ENCODE peak calls at places on chromosomes 13 and 19, in eight cellular contexts. W is GM23248, A is hepatocyte, S is cardiac fibroblast, H is AG10803, I is tibial artery, K is coronary artery, L is neural progenitor cell. N is an unnamed sample.

GRCh38 chr13:75271851-75272250 is 210.1 kb downstream of the TBC1D4 start:
- DNase-seq in L (no peak), K (no peak), W (peak; percentile 53), H (peak; percentile 60), I (no peak), S (peak; percentile 44), A (no peak), N (peak; percentile 56)

GRCh38 chr13:99386911-99387788 is 80.0 kb upstream of the GPR183 start:
- DNase-seq in H (no peak), L (peak; percentile 73), A (no peak), K (peak; percentile 62), W (peak; percentile 36), S (peak; percentile 46), I (no peak), N (no peak)

GRCh38 chr19:38490861-38491260 is 57.4 kb downstream of the RYR1 start:
- DNase-seq in H (no peak), W (no peak), I (no peak), K (no peak), L (no peak), A (no peak), S (no peak), N (no peak)

GRCh38 chr13:20174656-20175405 is 14.0 kb upstream of the GJA3 start:
- DNase-seq in H (peak; percentile 86), A (peak; percentile 95), W (peak; percentile 100), K (peak; percentile 90), S (peak; percentile 94), L (no peak), I (peak; percentile 85), N (peak; percentile 91)

GRCh38 chr13:91406619-91407018 is 8.2 kb downstream of the GPC5 start:
- DNase-seq in I (no peak), K (no peak), L (peak; percentile 83), S (peak; percentile 65), W (peak; percentile 51), H (peak; percentile 27), A (peak; percentile 47), N (peak; percentile 21)

GRCh38 chr13:91347996-91348905 is 764 bp downstream of the MIR17HG start:
- DNase-seq in S (peak; percentile 22), W (peak; percentile 79), K (peak; percentile 73), L (peak; percentile 63), A (peak; percentile 78), I (no peak), H (peak; percentile 58), N (peak; percentile 26)

GRCh38 chr13:41563501-41564001 is 106.2 kb downstream of the RGCC start:
- DNase-seq in A (no peak), H (peak; percentile 81), L (no peak), W (peak; percentile 36), K (no peak), S (peak; percentile 76), I (no peak), N (peak; percentile 92)

GRCh38 chr19:42397315-42398166 is 7.4 kb upstream of the CNFN start:
- DNase-seq in I (peak; percentile 33), L (no peak), H (no peak), A (no peak), S (no peak), K (no peak), W (no peak), N (no peak)

GRCh38 chr13:44331912-44332840 is 41.4 kb upstream of the SERP2 start:
- DNase-seq in L (peak; percentile 31), I (peak; percentile 77), H (peak; percentile 77), A (peak; percentile 56), W (peak; percentile 72), S (peak; percentile 72), K (peak; percentile 82), N (peak; percentile 95)

GRCh38 chr13:30881931-30882899 is 23.9 kb upstream of the MEDAG start:
- DNase-seq in W (peak; percentile 36), L (peak; percentile 24), A (no peak), K (peak; percentile 70), S (no peak), H (no peak), I (no peak), N (no peak)

GRCh38 chr19:51687791-51688664 is 5.1 kb upstream of the SPACA6 start:
- DNase-seq in S (peak; percentile 67), I (peak; percentile 68), W (peak; percentile 86), K (peak; percentile 89), L (peak; percentile 72), H (peak; percentile 67), A (peak; percentile 77), N (peak; percentile 45)
- H3K4me3 ChIP-seq in S (peak overlapping the region; percentile 52), I (peak overlapping the region; percentile 71), W (peak overlapping the region; percentile 87), K (peak overlapping the region; percentile 95), L (peak overlapping the region; percentile 86), H (peak overlapping the region; percentile 98), A (peak overlapping the region; percentile 43), N (peak overlapping the region; percentile 65)

GRCh38 chr19:39533003-39533512 is 406 bp upstream of the EID2B start:
- DNase-seq in I (no peak), L (no peak), W (no peak), S (no peak), A (no peak), K (no peak), H (no peak), N (no peak)
- H3K4me3 ChIP-seq in I (peak overlapping the region; percentile 91), L (no peak overlapping the region), W (peak overlapping the region; percentile 92), S (no peak overlapping the region), A (no peak overlapping the region), K (peak overlapping the region; percentile 95), H (no peak overlapping the region), N (no peak overlapping the region)

DNA sequence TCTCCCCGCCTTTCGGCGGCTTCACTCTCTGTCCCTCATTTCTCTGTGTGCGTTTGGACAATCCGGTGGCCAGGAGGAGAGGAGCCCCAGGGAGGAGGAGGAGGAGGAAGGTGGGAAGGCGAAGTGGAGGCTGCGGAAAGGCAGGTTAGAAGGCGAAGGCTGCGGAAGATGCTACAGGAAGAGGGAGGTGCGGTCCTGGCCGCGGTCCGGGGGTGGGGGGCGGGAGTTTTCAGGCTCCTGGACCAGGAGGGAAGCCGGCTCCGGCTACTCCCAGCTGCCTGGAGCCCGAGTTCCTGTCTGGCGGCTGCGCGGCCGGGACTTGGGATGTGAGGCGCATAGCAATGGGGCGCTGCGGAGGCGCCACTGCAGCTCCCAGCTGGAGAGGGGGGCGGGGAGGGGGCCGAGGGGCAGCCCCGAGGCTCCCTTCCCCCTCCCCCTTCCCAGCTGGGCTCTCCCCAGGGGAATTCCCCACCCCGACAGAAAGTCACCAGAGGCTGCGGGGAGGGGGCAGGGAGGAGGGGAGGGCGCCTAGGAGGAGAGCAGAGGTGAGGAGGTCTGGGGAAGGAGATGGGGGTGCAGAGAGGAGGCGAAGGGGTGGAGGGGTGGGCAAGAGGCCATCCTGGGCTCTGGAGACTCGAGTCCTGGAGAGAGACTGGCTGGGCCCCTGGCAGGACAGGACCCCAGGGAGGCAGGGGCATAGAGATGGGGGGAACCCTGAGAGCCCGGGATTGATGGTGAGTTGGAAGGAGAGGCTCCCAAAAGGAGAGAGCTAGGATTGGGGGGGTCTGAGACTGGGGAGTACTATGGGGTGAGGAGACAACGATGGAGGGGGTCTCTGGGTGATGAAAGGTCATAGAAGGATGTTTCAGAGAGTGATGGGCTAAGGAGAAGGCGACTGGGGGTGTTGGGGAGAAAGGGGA is 2.0 kb downstream of the LRRC4B start:
- DNase-seq in K (no peak), I (no peak), H (no peak), W (no peak), S (no peak), L (peak; percentile 74), A (peak; percentile 45), N (no peak)
- H3K4me3 ChIP-seq in K (no peak overlapping the region), I (no peak overlapping the region), H (no peak overlapping the region), W (no peak overlapping the region), S (no peak overlapping the region), L (peak overlapping the region; percentile 67), A (no peak overlapping the region), N (no peak overlapping the region)

GRCh38 chr19:50695251-50696064 is 24.1 kb downstream of the SHANK1 start:
- DNase-seq in S (no peak), I (no peak), W (peak; percentile 41), H (no peak), L (peak; percentile 85), K (no peak), A (peak; percentile 66), N (no peak)
- H3K4me3 ChIP-seq in S (no peak overlapping the region), I (no peak overlapping the region), W (no peak overlapping the region), H (no peak overlapping the region), L (peak overlapping the region; percentile 21), K (no peak overlapping the region), A (no peak overlapping the region), N (no peak overlapping the region)

N was measured in astrocyte.